ENCODE peak calls at places on chromosomes 7 and 10, in four cellular contexts. C is T follicular helper cell; D is effector CD4-positive, alpha-beta T cell; O is HEK293T. L is an unnamed sample.

GRCh38 chr10:99845837-99846382 is 63.5 kb downstream of the ABCC2 start:
- DNase-seq in D (peak), O (peak), C (peak), L (peak)

GRCh38 chr7:81186691-81187090 is 267.8 kb upstream of the SEMA3C start:
- DNase-seq in O (no peak), C (no peak), D (no peak), L (peak)

GRCh38 chr10:48251152-48251524 is 23.4 kb downstream of the FRMPD2 start:
- DNase-seq in D (no peak), O (no peak), C (no peak), L (no peak)

GRCh38 chr10:100020883-100021248 is 11.1 kb upstream of the DNMBP start:
- DNase-seq in C (no peak), D (no peak), O (no peak), L (no peak)

GRCh38 chr7:135342887-135343286 is 109.2 kb downstream of the STRA8 start:
- DNase-seq in D (no peak), O (no peak), C (no peak), L (no peak)

GRCh38 chr7:158881731-158882130 is 25.4 kb downstream of the DYNC2I1 start:
- DNase-seq in D (no peak), O (no peak), C (no peak), L (no peak)

GRCh38 chr7:18541189-18541870 is 45.8 kb downstream of the HDAC9 start:
- DNase-seq in D (no peak), C (no peak), O (no peak), L (peak)

GRCh38 chr10:51403522-51403921 is 295.9 kb downstream of the CSTF2T start:
- DNase-seq in D (no peak), O (no peak), C (no peak), L (no peak)

GRCh38 chr7:106595922-106596321 is 65.0 kb downstream of the CCDC71L start:
- DNase-seq in D (no peak), O (no peak), C (no peak), L (no peak)

GRCh38 chr7:89401690-89402089 is 606.2 kb upstream of the TEX47 start:
- DNase-seq in D (no peak), O (no peak), C (no peak), L (no peak)

GRCh38 chr7:129865932-129866214 is 86.9 kb downstream of the UBE2H start:
- DNase-seq in C (no peak), D (no peak), O (no peak), L (no peak)

GRCh38 chr7:64180989-64181388 is 26.0 kb upstream of the ZNF735 start:
- DNase-seq in D (no peak), O (no peak), C (no peak), L (peak)

L was measured in fibroblast of mammary gland.